ENCODE peak calls at places on chromosomes 2 and 18, in four cellular contexts. C is K562, V is GM12878, Y is H1. I is an unnamed sample.

GRCh38 chr2:47964277-47964676 is 58.0 kb upstream of the FBXO11 start:
- DNase-seq in Y (no peak), C (no peak), V (no peak), I (no peak)

GRCh38 chr18:60249388-60249787 is 123.2 kb downstream of the MC4R start:
- DNase-seq in C (no peak), V (no peak), Y (no peak), I (no peak)

GRCh38 chr2:233815861-233816260 is 37.7 kb downstream of the MROH2A start:
- DNase-seq in C (no peak), V (no peak), Y (no peak), I (no peak)

GRCh38 chr2:172082105-172082943 is 3.0 kb upstream of the DLX1 start:
- DNase-seq in Y (no peak), C (no peak), V (no peak), I (no peak)

GRCh38 chr2:69733338-69734039 is 8.4 kb upstream of the ANXA4 start:
- DNase-seq in V (no peak), Y (no peak), C (no peak), I (no peak)

GRCh38 chr2:25372405-25373268 is 30.9 kb upstream of the DNMT3A start:
- DNase-seq in V (no peak), Y (no peak), C (no peak), I (no peak)

GRCh38 chr2:20443276-20443920 is 3.5 kb upstream of the RHOB start:
- DNase-seq in V (no peak), Y (no peak), C (no peak), I (no peak)

GRCh38 chr2:50635824-50636223 is 396.1 kb downstream of the NRXN1 start:
- DNase-seq in C (no peak), Y (no peak), V (no peak), I (no peak)

GRCh38 chr18:363327-364115 is 95.7 kb upstream of the THOC1 start:
- DNase-seq in Y (no peak), V (no peak), C (no peak), I (no peak)

GRCh38 chr18:42078711-42079110 is 123.7 kb downstream of the PIK3C3 start:
- DNase-seq in C (no peak), V (no peak), Y (no peak), I (no peak)

GRCh38 chr18:79755496-79756142 is 42.1 kb upstream of the KCNG2 start:
- DNase-seq in Y (no peak), C (no peak), V (no peak), I (no peak)

GRCh38 chr2:150759531-150759930 is 272.1 kb upstream of the RND3 start:
- DNase-seq in V (no peak), Y (no peak), C (no peak), I (no peak)

GRCh38 chr2:86360781-86361180 is 23.4 kb upstream of the REEP1 start:
- DNase-seq in V (no peak), C (no peak), Y (no peak), I (no peak)

GRCh38 chr2:138446043-138446442 is 55.5 kb upstream of the SPOPL start:
- DNase-seq in V (no peak), C (no peak), Y (no peak), I (no peak)

GRCh38 chr2:103784271-103784670 is 1022.4 kb downstream of the TMEM182 start:
- DNase-seq in Y (no peak), C (no peak), V (no peak), I (no peak)

GRCh38 chr2:112683550-112684414 is 37.0 kb upstream of the NT5DC4 start:
- DNase-seq in V (no peak), Y (no peak), C (peak), I (no peak)

GRCh38 chr2:205680903-205681302 is 1.4 kb upstream of the NRP2 start:
- DNase-seq in C (no peak), Y (peak), V (no peak), I (no peak)

GRCh38 chr2:3256157-3256556 is 121.5 kb downstream of the EIPR1 start:
- DNase-seq in Y (no peak), V (no peak), C (no peak), I (no peak)

GRCh38 chr2:184692137-184692734 is 93.9 kb downstream of the ZNF804A start:
- DNase-seq in C (no peak), V (no peak), Y (no peak), I (no peak)

GRCh38 chr2:66853585-66853984 is 418.7 kb downstream of the MEIS1 start:
- DNase-seq in Y (no peak), V (no peak), C (no peak), I (no peak)

GRCh38 chr2:74833418-74834233 is at the start of gene HK2:
- DNase-seq in V (peak), C (peak), Y (peak), I (peak)
- TF ChIP-seq POLR2A in V (peak), C (peak), Y (peak), I (no peak)

GRCh38 chr2:181762000-181762399 is 81.7 kb upstream of the NEUROD1 start:
- DNase-seq in V (no peak), Y (no peak), C (no peak), I (no peak)
- TF ChIP-seq TAF1 in V (no peak), Y (no peak), C (no peak), I (no peak)

GRCh38 chr2:216504376-216504762 is 5.7 kb downstream of the RPL37A start:
- DNase-seq in V (no peak), C (no peak), Y (no peak), I (no peak)
- TF ChIP-seq POLR2AphosphoS5 in V (peak), C (peak), Y (peak), I (peak)

GRCh38 chr2:190319557-190320498 is at the start of gene HIBCH:
- DNase-seq in Y (peak), V (peak), C (peak), I (peak)
- TF ChIP-seq POLR2A in Y (peak), V (peak), C (peak), I (peak)

DNA sequence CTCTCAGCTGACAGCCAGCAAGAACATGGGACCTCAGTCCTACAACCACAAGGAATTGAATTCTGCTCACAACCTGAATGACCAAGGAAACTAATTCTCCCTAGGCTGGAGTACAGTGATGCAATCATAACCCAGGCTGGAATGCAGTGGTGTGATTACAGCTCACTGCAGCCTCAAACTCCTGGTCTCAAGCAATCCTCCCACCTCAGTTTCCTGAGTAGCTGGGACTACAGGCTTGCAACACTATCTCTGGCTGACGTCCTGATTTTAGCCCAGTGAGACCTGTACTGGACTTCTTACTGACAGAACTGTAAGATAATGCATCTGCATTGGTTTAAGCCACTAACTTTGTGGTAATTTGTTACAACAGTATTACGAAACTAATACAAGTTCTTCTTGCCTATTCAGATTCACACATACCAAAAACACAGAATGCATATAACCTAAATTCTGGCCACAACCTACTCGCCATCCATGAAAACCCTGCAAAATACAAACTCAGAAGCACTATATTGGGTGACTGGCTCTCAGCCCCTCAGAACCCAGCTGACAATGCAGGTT is 9.6 kb upstream of the KDSR start:
- DNase-seq in Y (no peak), V (no peak), C (no peak), I (no peak)
- TF ChIP-seq TAF1 in Y (no peak), V (no peak), C (no peak), I (no peak)

GRCh38 chr2:64937341-64938230 is 51.6 kb upstream of the SLC1A4 start:
- DNase-seq in C (no peak), Y (no peak), V (peak), I (no peak)
- TF ChIP-seq POLR2AphosphoS5 in C (no peak), Y (no peak), V (peak), I (peak)